ENCODE peak calls at places on chromosomes 11 and 22, in ten cellular contexts. D, A, V, J, N, E, L, G, M and Y are unnamed samples.

GRCh38 chr11:134756811-134757540 is 344.9 kb upstream of the B3GAT1 start:
- DNase-seq in D (no peak), A (no peak), V (no peak), J (no peak), N (no peak), E (no peak), L (no peak), G (no peak), M (no peak), Y (no peak)

GRCh38 chr11:720642-721346 is 14.8 kb downstream of the EPS8L2 start:
- DNase-seq in D (peak), A (peak), V (peak), J (peak), N (no peak), E (no peak), L (no peak), G (peak), M (peak), Y (no peak)

GRCh38 chr11:115284766-115285165 is 219.4 kb downstream of the CADM1 start:
- DNase-seq in D (no peak), A (no peak), V (peak), J (no peak), N (peak), E (no peak), L (no peak), G (no peak), M (no peak), Y (no peak)

GRCh38 chr11:101436511-101437142 is 147.2 kb downstream of the TRPC6 start:
- DNase-seq in D (no peak), A (no peak), V (peak), J (peak), N (peak), E (peak), L (peak), G (peak), M (no peak), Y (no peak)

GRCh38 chr11:119175493-119176077 is 7.1 kb downstream of the NLRX1 start:
- DNase-seq in D (peak), A (no peak), V (no peak), J (no peak), N (peak), E (no peak), L (peak), G (no peak), M (no peak), Y (no peak)

GRCh38 chr11:15720460-15720859 is 605.7 kb downstream of the INSC start:
- DNase-seq in D (no peak), A (no peak), V (no peak), J (no peak), N (peak), E (no peak), L (no peak), G (no peak), M (no peak), Y (no peak)

GRCh38 chr11:118572075-118572913 is at the start of gene ARCN1:
- DNase-seq in D (peak), A (peak), V (peak), J (peak), N (peak), E (peak), L (peak), G (peak), M (peak), Y (peak)

GRCh38 chr11:111736191-111736590 is 30.0 kb downstream of the PPP2R1B start:
- DNase-seq in D (no peak), A (peak), V (no peak), J (no peak), N (peak), E (no peak), L (no peak), G (no peak), M (peak), Y (peak)

GRCh38 chr11:102007567-102008437 is 39.4 kb upstream of the CFAP300 start:
- DNase-seq in D (no peak), A (no peak), V (peak), J (no peak), N (peak), E (no peak), L (peak), G (no peak), M (no peak), Y (no peak)

GRCh38 chr11:7448126-7448525 is 37.2 kb upstream of the OLFML1 start:
- DNase-seq in D (no peak), A (no peak), V (peak), J (no peak), N (no peak), E (no peak), L (no peak), G (no peak), M (no peak), Y (no peak)

GRCh38 chr22:40469181-40469580 is 98.8 kb downstream of the SGSM3 start:
- DNase-seq in D (no peak), A (no peak), V (no peak), J (no peak), N (no peak), E (no peak), L (no peak), G (no peak), M (no peak), Y (no peak)

GRCh38 chr22:20549232-20549841 is 41.9 kb downstream of the MED15 start:
- DNase-seq in D (peak), A (peak), V (no peak), J (no peak), N (peak), E (no peak), L (peak), G (no peak), M (peak), Y (no peak)

GRCh38 chr11:120564573-120565301 is 53.2 kb downstream of the GRIK4 start:
- DNase-seq in D (no peak), A (no peak), V (peak), J (peak), N (peak), E (peak), L (no peak), G (peak), M (peak), Y (peak)

GRCh38 chr22:22789233-22789921 is 98.2 kb upstream of the IGLL5 start:
- DNase-seq in D (no peak), A (no peak), V (no peak), J (no peak), N (no peak), E (no peak), L (no peak), G (no peak), M (no peak), Y (no peak)